ENCODE peak calls at places on chromosomes 16 and 17, in six cellular contexts. O is transverse colon, W is H1, A is suprapubic skin, G is tibial nerve, U is spleen. L is an unnamed sample.
A peak's percentile ranks its signal among the peaks of the same experiment; 100 is the strongest.

GRCh38 chr16:66695935-66696668 is 441 bp downstream of the CMTM4 start:
- DNase-seq in O (peak; percentile 77), G (no peak), U (peak; percentile 88), W (peak; percentile 79), A (peak; percentile 77), L (no peak)

GRCh38 chr17:63697341-63698286 is 2.3 kb downstream of the LIMD2 start:
- DNase-seq in U (peak; percentile 96), A (no peak), O (peak; percentile 83), G (no peak), W (peak; percentile 82), L (peak; percentile 91)

GRCh38 chr17:58641937-58642336 is 49.9 kb downstream of the TEX14 start:
- DNase-seq in G (no peak), U (no peak), O (no peak), A (no peak), W (no peak), L (no peak)

GRCh38 chr17:60098578-60098977 is 19.9 kb upstream of the HEATR6 start:
- DNase-seq in O (no peak), A (no peak), U (no peak), G (no peak), W (no peak), L (no peak)

GRCh38 chr16:3650631-3651265 is 3.7 kb upstream of the DNASE1 start:
- DNase-seq in U (peak; percentile 36), A (peak; percentile 28), W (peak; percentile 35), O (no peak), G (no peak), L (no peak)

GRCh38 chr16:56362057-56362655 is 63.2 kb downstream of the AMFR start:
- DNase-seq in W (no peak), O (no peak), U (no peak), A (no peak), G (no peak), L (no peak)

GRCh38 chr16:104828-105374 is 26.9 kb downstream of the MPG start:
- DNase-seq in A (no peak), U (no peak), W (no peak), O (no peak), G (no peak), L (no peak)

GRCh38 chr17:4539576-4540223 is 15.5 kb downstream of the MYBBP1A start:
- DNase-seq in W (no peak), G (no peak), A (no peak), U (no peak), O (no peak), L (no peak)

GRCh38 chr16:67897231-67897630 is 4.2 kb downstream of the PSKH1 start:
- DNase-seq in O (no peak), A (no peak), U (no peak), G (no peak), W (no peak), L (no peak)

GRCh38 chr17:47223007-47223406 is 13.9 kb downstream of the MYL4 start:
- DNase-seq in A (no peak), U (no peak), O (no peak), G (no peak), W (no peak), L (no peak)

GRCh38 chr16:50771366-50771765 is 29.5 kb downstream of the CYLD start:
- DNase-seq in O (no peak), A (no peak), W (no peak), U (no peak), G (no peak), L (no peak)

DNA sequence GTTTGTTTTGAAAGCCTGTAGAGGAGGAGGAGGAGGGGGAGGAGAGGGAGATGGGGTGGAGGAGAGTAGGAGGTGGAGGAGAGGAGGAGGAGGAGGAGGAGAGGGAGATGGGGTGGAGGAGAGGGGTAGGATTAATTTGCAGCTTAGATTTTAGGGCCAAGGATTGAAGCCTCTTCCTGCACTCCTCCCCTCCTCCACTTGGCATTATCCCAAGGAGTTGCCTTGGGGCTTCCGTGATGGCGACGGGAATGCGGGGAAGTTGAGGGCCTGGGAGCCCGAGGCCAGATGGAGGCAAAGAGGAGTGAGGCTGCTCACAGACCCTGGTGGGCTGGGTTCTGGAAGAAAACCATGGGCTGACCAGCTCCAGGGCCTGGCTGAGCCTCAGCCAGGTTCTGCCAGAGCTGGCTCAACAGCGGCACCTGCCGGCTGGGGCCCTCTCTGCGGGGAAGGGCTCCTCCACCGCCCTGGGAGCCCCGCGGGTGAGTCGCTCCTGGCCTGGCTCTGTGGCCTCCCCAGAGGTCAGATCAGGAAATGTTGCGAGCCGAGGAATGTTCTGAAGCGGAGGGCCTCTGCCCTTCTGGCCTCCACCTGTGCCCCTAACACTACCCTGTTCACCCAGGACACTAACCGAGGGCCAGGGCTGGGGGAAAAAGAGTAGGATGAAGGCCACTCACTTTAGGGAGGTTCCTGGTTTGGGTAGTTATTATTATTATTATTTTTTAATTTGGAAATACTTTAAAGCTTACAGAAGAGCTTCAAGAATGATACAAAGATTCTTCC is 23.9 kb upstream of the FMNL1 start:
- DNase-seq in O (peak; percentile 95), A (peak; percentile 95), W (peak; percentile 100), G (peak; percentile 80), U (peak; percentile 99), L (peak; percentile 97)
- TF ChIP-seq POLR2A in O (no peak), A (no peak), W (peak; percentile 48), G (no peak), U (no peak), L (peak; percentile 17)

GRCh38 chr16:1158456-1159324 is 5.8 kb downstream of the CACNA1H start:
- DNase-seq in A (no peak), W (no peak), O (peak; percentile 60), G (no peak), U (no peak), L (no peak)
- TF ChIP-seq POLR2A in A (no peak), W (no peak), O (no peak), G (no peak), U (no peak), L (no peak)

GRCh38 chr17:550041-550398 is 164.6 kb downstream of the VPS53 start:
- DNase-seq in O (no peak), G (no peak), A (no peak), U (no peak), W (no peak), L (peak; percentile 51)

GRCh38 chr17:546456-546855 is 168.2 kb downstream of the VPS53 start:
- DNase-seq in G (no peak), A (no peak), U (no peak), O (no peak), W (no peak), L (no peak)

GRCh38 chr17:550776-551175 is 163.9 kb downstream of the VPS53 start:
- DNase-seq in G (no peak), U (no peak), W (no peak), O (no peak), A (no peak), L (peak; percentile 17)

GRCh38 chr17:545156-545555 is 169.5 kb downstream of the VPS53 start:
- DNase-seq in G (no peak), U (no peak), O (no peak), W (peak; percentile 52), A (no peak), L (no peak)

GRCh38 chr17:549197-550040 is 165.2 kb downstream of the VPS53 start:
- DNase-seq in W (no peak), G (no peak), U (no peak), O (no peak), A (no peak), L (peak; percentile 44)
- TF ChIP-seq POLR2A in W (no peak), G (no peak), U (no peak), O (no peak), A (no peak), L (no peak)

GRCh38 chr17:41781404-41782110 is 5.0 kb downstream of the JUP start:
- DNase-seq in G (no peak), U (no peak), A (no peak), W (no peak), O (no peak), L (no peak)

GRCh38 chr17:41779954-41780353 is 6.6 kb downstream of the JUP start:
- DNase-seq in O (no peak), W (no peak), G (no peak), U (no peak), A (no peak), L (no peak)

GRCh38 chr17:41777157-41777578 is 9.3 kb downstream of the JUP start:
- DNase-seq in W (peak; percentile 56), O (peak; percentile 41), G (no peak), U (no peak), A (no peak), L (peak; percentile 54)

GRCh38 chr17:41775394-41776226 is 10.9 kb downstream of the JUP start:
- DNase-seq in G (no peak), A (no peak), O (peak; percentile 81), U (no peak), W (peak; percentile 58), L (no peak)

GRCh38 chr17:41777579-41778188 is 8.8 kb downstream of the JUP start:
- DNase-seq in A (no peak), G (peak; percentile 57), O (peak; percentile 67), W (no peak), U (no peak), L (peak; percentile 90)
- TF ChIP-seq POLR2A in A (no peak), G (no peak), O (no peak), W (no peak), U (no peak), L (no peak)

GRCh38 chr17:48544356-48545021 is 420 bp downstream of the HOXB2 start:
- DNase-seq in U (no peak), G (peak; percentile 19), A (peak; percentile 89), W (no peak), O (peak; percentile 81), L (no peak)
- TF ChIP-seq POLR2A in U (no peak), G (no peak), A (no peak), W (no peak), O (no peak), L (peak; percentile 25)

DNA sequence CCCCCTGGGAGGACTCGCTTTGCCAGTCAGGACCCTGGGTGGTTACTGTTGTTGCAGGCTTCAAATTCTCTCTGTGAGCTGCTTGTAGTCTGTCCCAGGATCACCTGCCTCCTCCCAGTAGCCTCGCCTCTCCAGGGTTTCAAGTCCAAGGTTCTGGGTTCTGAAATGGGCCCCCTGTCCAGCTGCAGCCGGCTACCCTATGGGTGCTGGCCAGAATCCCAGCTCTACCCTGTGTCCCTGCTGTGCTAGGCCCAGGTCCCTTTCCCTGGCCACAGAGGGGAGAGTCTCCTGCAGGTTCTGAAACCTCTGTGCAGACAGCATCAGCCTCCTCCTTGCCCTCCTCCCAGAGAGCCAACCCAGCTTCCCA is 21.4 kb downstream of the UNC13D start:
- DNase-seq in O (no peak), W (no peak), G (no peak), U (no peak), A (no peak), L (no peak)
- TF ChIP-seq POLR2A in O (no peak), W (no peak), G (no peak), U (no peak), A (no peak), L (no peak)

GRCh38 chr16:30369938-30370443 is 303 bp downstream of the TBC1D10B start:
- DNase-seq in O (no peak), U (no peak), G (no peak), A (no peak), W (no peak), L (no peak)
- TF ChIP-seq POLR2A in O (no peak), U (no peak), G (no peak), A (no peak), W (no peak), L (peak; percentile 60)